ENCODE peak calls at places on chromosomes 1 and 21, in nine cellular contexts. T, I, C, S, O, Y, L, W and H are unnamed samples.

GRCh38 chr1:7940745-7941436 is at the start of gene TNFRSF9:
- DNase-seq in T (no peak), I (no peak), C (no peak), S (peak; percentile 66), O (no peak), Y (no peak), L (peak; percentile 38), W (peak; percentile 53), H (no peak)

GRCh38 chr1:111359376-111359775 is 68.2 kb downstream of the OVGP1 start:
- DNase-seq in T (no peak), I (no peak), C (no peak), S (no peak), O (no peak), Y (no peak), L (no peak), W (no peak), H (no peak)

GRCh38 chr21:44891631-44892031 is 18.1 kb upstream of the PTTG1IP start:
- DNase-seq in T (no peak), I (no peak), C (no peak), S (no peak), O (no peak), Y (no peak), L (no peak), W (no peak), H (no peak)

GRCh38 chr21:41751621-41752020 is 15.2 kb downstream of the RIPK4 start:
- DNase-seq in T (no peak), I (no peak), C (no peak), S (no peak), O (no peak), Y (no peak), L (peak; percentile 41), W (no peak), H (no peak)

GRCh38 chr1:14039894-14040430 is 340.0 kb downstream of the PRDM2 start:
- DNase-seq in T (peak; percentile 91), I (no peak), C (no peak), S (no peak), O (no peak), Y (no peak), L (peak; percentile 76), W (no peak), H (no peak)

GRCh38 chr1:29540801-29541357 is 304.6 kb downstream of the PTPRU start:
- DNase-seq in T (no peak), I (no peak), C (no peak), S (no peak), O (no peak), Y (no peak), L (no peak), W (no peak), H (no peak)

GRCh38 chr1:37480581-37481288 is 6.4 kb downstream of the ZC3H12A start:
- DNase-seq in T (no peak), I (no peak), C (no peak), S (no peak), O (no peak), Y (no peak), L (no peak), W (no peak), H (no peak)

GRCh38 chr21:17823846-17824245 is 4.7 kb upstream of the C21orf91 start:
- DNase-seq in T (no peak), I (no peak), C (no peak), S (no peak), O (no peak), Y (no peak), L (no peak), W (no peak), H (no peak)

GRCh38 chr1:174074757-174075156 is 52.6 kb upstream of the RC3H1 start:
- DNase-seq in T (peak; percentile 37), I (no peak), C (no peak), S (no peak), O (no peak), Y (no peak), L (peak; percentile 42), W (no peak), H (peak; percentile 49)

GRCh38 chr1:65265296-65266271 is 43.8 kb upstream of the DNAJC6 start:
- DNase-seq in T (peak; percentile 34), I (peak; percentile 86), C (peak; percentile 33), S (peak; percentile 53), O (no peak), Y (no peak), L (no peak), W (peak; percentile 36), H (peak; percentile 69)

GRCh38 chr1:239184581-239185244 is 201.7 kb upstream of the CHRM3 start:
- DNase-seq in T (no peak), I (no peak), C (no peak), S (no peak), O (no peak), Y (no peak), L (no peak), W (no peak), H (no peak)

GRCh38 chr1:160741092-160741501 is 2.0 kb downstream of the SLAMF7 start:
- DNase-seq in T (no peak), I (no peak), C (no peak), S (no peak), O (no peak), Y (no peak), L (no peak), W (no peak), H (no peak)

GRCh38 chr1:197464039-197464438 is 196.0 kb downstream of the CRB1 start:
- DNase-seq in T (no peak), I (no peak), C (no peak), S (no peak), O (no peak), Y (peak; percentile 36), L (no peak), W (no peak), H (peak; percentile 20)

GRCh38 chr1:168150283-168150682 is 13.6 kb upstream of the GPR161 start:
- DNase-seq in T (no peak), I (no peak), C (no peak), S (no peak), O (no peak), Y (no peak), L (no peak), W (no peak), H (no peak)

GRCh38 chr1:57307382-57307781 is 116.5 kb downstream of the DAB1 start:
- DNase-seq in T (peak; percentile 65), I (no peak), C (peak; percentile 41), S (peak; percentile 72), O (no peak), Y (no peak), L (no peak), W (peak; percentile 58), H (no peak)

GRCh38 chr1:2925923-2926322 is 95.3 kb upstream of the ACTRT2 start:
- DNase-seq in T (no peak), I (no peak), C (no peak), S (no peak), O (no peak), Y (no peak), L (no peak), W (no peak), H (no peak)

GRCh38 chr1:186882372-186883134 is 53.8 kb downstream of the PLA2G4A start:
- DNase-seq in T (no peak), I (no peak), C (no peak), S (no peak), O (no peak), Y (no peak), L (no peak), W (no peak), H (no peak)